ENCODE peak calls at places on chromosomes 3 and 15, in ten cellular contexts. L, V, P, H, B, G, O, I, A and N are unnamed samples.

GRCh38 chr3:133620066-133620784 is 41.5 kb downstream of the TOPBP1 start:
- DNase-seq in L (no peak), V (no peak), P (no peak), H (no peak), B (no peak), G (no peak), O (no peak), I (no peak), A (peak; percentile 74), N (no peak)

GRCh38 chr3:43378066-43378935 is 92.0 kb downstream of the SNRK start:
- DNase-seq in L (no peak), V (peak; percentile 63), P (no peak), H (no peak), B (no peak), G (peak; percentile 62), O (peak; percentile 36), I (no peak), A (peak; percentile 73), N (no peak)

GRCh38 chr15:45703670-45704328 is 69.0 kb downstream of the SQOR start:
- DNase-seq in L (no peak), V (no peak), P (no peak), H (no peak), B (no peak), G (peak; percentile 31), O (no peak), I (no peak), A (no peak), N (no peak)

GRCh38 chr15:52558196-52558595 is 10.6 kb downstream of the ARPP19 start:
- DNase-seq in L (no peak), V (peak; percentile 86), P (no peak), H (no peak), B (no peak), G (peak; percentile 19), O (peak; percentile 84), I (no peak), A (peak; percentile 45), N (no peak)

GRCh38 chr3:61158152-61158551 is 93.1 kb downstream of the FHIT start:
- DNase-seq in L (no peak), V (no peak), P (no peak), H (no peak), B (no peak), G (no peak), O (no peak), I (no peak), A (no peak), N (no peak)

GRCh38 chr3:123760817-123761216 is 123.3 kb downstream of the MYLK start:
- DNase-seq in L (no peak), V (no peak), P (no peak), H (no peak), B (no peak), G (no peak), O (no peak), I (no peak), A (no peak), N (no peak)

GRCh38 chr15:74045184-74045583 is 37.2 kb downstream of the GOLGA6A start:
- DNase-seq in L (no peak), V (no peak), P (no peak), H (no peak), B (no peak), G (no peak), O (no peak), I (no peak), A (no peak), N (no peak)

GRCh38 chr3:24591661-24592555 is 97.3 kb upstream of the THRB start:
- DNase-seq in L (no peak), V (peak; percentile 93), P (no peak), H (no peak), B (no peak), G (no peak), O (peak; percentile 90), I (no peak), A (no peak), N (no peak)

GRCh38 chr15:51634591-51635198 is 12.1 kb upstream of the DMXL2 start:
- DNase-seq in L (no peak), V (no peak), P (no peak), H (no peak), B (no peak), G (no peak), O (peak; percentile 16), I (no peak), A (no peak), N (no peak)

GRCh38 chr15:101448336-101448735 is 41.2 kb downstream of the PCSK6 start:
- DNase-seq in L (no peak), V (no peak), P (no peak), H (no peak), B (no peak), G (no peak), O (no peak), I (no peak), A (no peak), N (no peak)

GRCh38 chr3:123660900-123661299 is 76.0 kb upstream of the HACD2 start:
- DNase-seq in L (peak; percentile 74), V (peak; percentile 84), P (peak; percentile 94), H (peak; percentile 85), B (no peak), G (peak; percentile 80), O (peak; percentile 97), I (peak; percentile 84), A (no peak), N (no peak)

GRCh38 chr15:66941231-66941711 is 124.1 kb upstream of the SMAD3 start:
- DNase-seq in L (peak; percentile 39), V (no peak), P (no peak), H (no peak), B (no peak), G (no peak), O (peak; percentile 24), I (no peak), A (no peak), N (no peak)

GRCh38 chr15:77483426-77483825 is 62.7 kb downstream of the HMG20A start:
- DNase-seq in L (no peak), V (no peak), P (no peak), H (no peak), B (no peak), G (no peak), O (no peak), I (no peak), A (no peak), N (no peak)

GRCh38 chr3:183592820-183593219 is 37.3 kb upstream of the KLHL6 start:
- DNase-seq in L (no peak), V (no peak), P (no peak), H (no peak), B (no peak), G (no peak), O (no peak), I (no peak), A (no peak), N (no peak)

GRCh38 chr3:183590442-183590841 is 34.9 kb upstream of the KLHL6 start:
- DNase-seq in L (no peak), V (no peak), P (no peak), H (no peak), B (no peak), G (no peak), O (no peak), I (no peak), A (no peak), N (no peak)

GRCh38 chr3:183587337-183587736 is 31.8 kb upstream of the KLHL6 start:
- DNase-seq in L (no peak), V (no peak), P (no peak), H (no peak), B (no peak), G (no peak), O (no peak), I (no peak), A (no peak), N (no peak)

GRCh38 chr3:183594636-183595035 is 39.1 kb upstream of the KLHL6 start:
- DNase-seq in L (no peak), V (no peak), P (no peak), H (no peak), B (no peak), G (no peak), O (no peak), I (no peak), A (no peak), N (no peak)

GRCh38 chr3:183591881-183592521 is 36.5 kb upstream of the KLHL6 start:
- DNase-seq in L (no peak), V (no peak), P (no peak), H (no peak), B (no peak), G (no peak), O (no peak), I (no peak), A (peak; percentile 72), N (no peak)
- TF ChIP-seq CTCF in L (peak; percentile 10), V (no peak), P (no peak), H (no peak), B (peak; percentile 22), G (peak; percentile 27), O (peak; percentile 15), I (no peak), A (peak; percentile 14), N (peak; percentile 36)

GRCh38 chr3:38308456-38308855 is 26.4 kb downstream of the SLC22A14 start:
- DNase-seq in L (no peak), V (no peak), P (no peak), H (no peak), B (no peak), G (no peak), O (no peak), I (no peak), A (no peak), N (no peak)
- TF ChIP-seq CTCF in L (no peak), V (no peak), P (no peak), H (no peak), B (no peak), G (no peak), O (no peak), I (no peak), A (no peak), N (no peak)

GRCh38 chr3:33067484-33067883 is 29.5 kb downstream of the GLB1 start:
- DNase-seq in L (no peak), V (no peak), P (no peak), H (no peak), B (no peak), G (no peak), O (peak; percentile 68), I (no peak), A (no peak), N (no peak)

GRCh38 chr3:33062814-33063346 is 34.1 kb downstream of the GLB1 start:
- DNase-seq in L (peak; percentile 51), V (no peak), P (no peak), H (no peak), B (no peak), G (no peak), O (peak; percentile 21), I (no peak), A (no peak), N (no peak)

GRCh38 chr3:33063651-33064051 is 33.3 kb downstream of the GLB1 start:
- DNase-seq in L (no peak), V (no peak), P (no peak), H (no peak), B (no peak), G (peak; percentile 34), O (peak; percentile 88), I (no peak), A (no peak), N (no peak)

GRCh38 chr3:33061782-33062181 is 35.2 kb downstream of the GLB1 start:
- DNase-seq in L (no peak), V (no peak), P (no peak), H (no peak), B (no peak), G (peak; percentile 65), O (peak; percentile 87), I (no peak), A (no peak), N (no peak)

GRCh38 chr3:33064929-33065328 is 32.0 kb downstream of the GLB1 start:
- DNase-seq in L (no peak), V (peak; percentile 11), P (no peak), H (no peak), B (no peak), G (no peak), O (no peak), I (no peak), A (no peak), N (no peak)
- TF ChIP-seq CTCF in L (no peak), V (no peak), P (no peak), H (no peak), B (no peak), G (no peak), O (no peak), I (no peak), A (no peak), N (no peak)

GRCh38 chr15:68829068-68829467 is 8.4 kb upstream of the ANP32A start:
- DNase-seq in L (no peak), V (peak; percentile 40), P (no peak), H (no peak), B (no peak), G (no peak), O (peak; percentile 35), I (no peak), A (peak; percentile 45), N (no peak)
- TF ChIP-seq CTCF in L (peak; percentile 65), V (peak; percentile 28), P (no peak), H (no peak), B (no peak), G (peak; percentile 28), O (peak; percentile 42), I (no peak), A (peak; percentile 48), N (peak; percentile 50)